ENCODE peak calls at places on chromosomes 5 and 9, in four cellular contexts. One of them, this sample, is unnamed.

GRCh38 chr5:89041249-89041808 is 158.3 kb upstream of the MEF2C start:
- DNase-seq in activated gamma-delta T cell treated with Interleukin-2 at 50 U/mL for 16 hours: no peak
- DNase-seq in GM13976: no peak
- DNase-seq in kidney: no peak
- DNase-seq in this sample: no peak

GRCh38 chr5:19853616-19854240 is 134.3 kb downstream of the CDH18 start:
- DNase-seq in kidney: no peak
- DNase-seq in activated gamma-delta T cell treated with Interleukin-2 at 50 U/mL for 16 hours: no peak
- DNase-seq in GM13976: no peak
- DNase-seq in this sample: no peak

GRCh38 chr5:5271606-5272321 is 131.6 kb downstream of the ADAMTS16 start:
- DNase-seq in GM13976: no peak
- DNase-seq in kidney: no peak
- DNase-seq in activated gamma-delta T cell treated with Interleukin-2 at 50 U/mL for 16 hours: no peak
- DNase-seq in this sample: no peak

GRCh38 chr9:134571946-134572914 is 69.4 kb upstream of the COL5A1 start:
- DNase-seq in kidney: peak
- DNase-seq in activated gamma-delta T cell treated with Interleukin-2 at 50 U/mL for 16 hours: no peak
- DNase-seq in GM13976: peak
- DNase-seq in this sample: no peak

GRCh38 chr5:53820802-53821171 is 260.3 kb downstream of the NDUFS4 start:
- DNase-seq in GM13976: peak
- DNase-seq in kidney: no peak
- DNase-seq in activated gamma-delta T cell treated with Interleukin-2 at 50 U/mL for 16 hours: no peak
- DNase-seq in this sample: no peak

GRCh38 chr9:124008855-124009834 is 2.4 kb upstream of the LHX2 start:
- DNase-seq in kidney: no peak
- DNase-seq in activated gamma-delta T cell treated with Interleukin-2 at 50 U/mL for 16 hours: no peak
- DNase-seq in GM13976: peak
- DNase-seq in this sample: no peak

GRCh38 chr5:151081426-151082273 is 816 bp upstream of the TNIP1 start:
- DNase-seq in GM13976: no peak
- DNase-seq in kidney: no peak
- DNase-seq in activated gamma-delta T cell treated with Interleukin-2 at 50 U/mL for 16 hours: no peak
- DNase-seq in this sample: no peak

GRCh38 chr5:138276402-138277054 is 2.1 kb upstream of the GFRA3 start:
- DNase-seq in GM13976: no peak
- DNase-seq in kidney: no peak
- DNase-seq in activated gamma-delta T cell treated with Interleukin-2 at 50 U/mL for 16 hours: no peak
- DNase-seq in this sample: no peak

GRCh38 chr5:24591426-24591825 is 53.4 kb downstream of the CDH10 start:
- DNase-seq in kidney: no peak
- DNase-seq in GM13976: no peak
- DNase-seq in activated gamma-delta T cell treated with Interleukin-2 at 50 U/mL for 16 hours: no peak
- DNase-seq in this sample: no peak

GRCh38 chr5:20575515-20575914 is 587.5 kb upstream of the CDH18 start:
- DNase-seq in kidney: no peak
- DNase-seq in GM13976: no peak
- DNase-seq in activated gamma-delta T cell treated with Interleukin-2 at 50 U/mL for 16 hours: no peak
- DNase-seq in this sample: no peak

GRCh38 chr5:91032125-91032524 is 351.0 kb downstream of the ARRDC3 start:
- DNase-seq in activated gamma-delta T cell treated with Interleukin-2 at 50 U/mL for 16 hours: no peak
- DNase-seq in GM13976: no peak
- DNase-seq in kidney: no peak
- DNase-seq in this sample: no peak

GRCh38 chr5:92741906-92742305 is 839.1 kb downstream of the NR2F1-AS1 start:
- DNase-seq in kidney: no peak
- DNase-seq in activated gamma-delta T cell treated with Interleukin-2 at 50 U/mL for 16 hours: no peak
- DNase-seq in GM13976: no peak
- DNase-seq in this sample: no peak